ENCODE peak calls at places on chromosomes 7 and 10, in four cellular contexts. J is NCI-H2029; B is mammary epithelial cell; A is stimulated activated naive B cell treated with anti-CD40 and anti-IgM and Interleukin-4, amounts not matched to agents 10 μg/mL and 1 μg/mL and 100 μg/mL, for 72 hours. R is an unnamed sample.

GRCh38 chr10:76937056-76937665 is 700.4 kb downstream of the KCNMA1 start:
- DNase-seq in B (no peak), J (no peak), A (no peak), R (no peak)

GRCh38 chr7:39595102-39595620 is 28.2 kb upstream of the RALA start:
- DNase-seq in A (no peak), B (no peak), J (peak; percentile 21), R (peak; percentile 28)

GRCh38 chr10:21910798-21911197 is 92.7 kb downstream of the DNAJC1 start:
- DNase-seq in A (no peak), B (no peak), J (no peak), R (no peak)

GRCh38 chr7:155090647-155091046 is 20.5 kb downstream of the HTR5A start:
- DNase-seq in J (no peak), A (no peak), B (peak; percentile 75), R (no peak)

GRCh38 chr7:105830405-105831218 is 45.8 kb downstream of the ATXN7L1 start:
- DNase-seq in J (peak; percentile 11), B (peak; percentile 83), A (no peak), R (peak; percentile 99)

GRCh38 chr10:25694976-25695375 is 239.1 kb upstream of the MYO3A start:
- DNase-seq in B (no peak), J (no peak), A (peak; percentile 7), R (no peak)

GRCh38 chr10:71392292-71392691 is 4.4 kb upstream of the CDH23 start:
- DNase-seq in A (no peak), J (no peak), B (no peak), R (no peak)

GRCh38 chr7:77698042-77698625 is 1.9 kb downstream of the RSBN1L start:
- DNase-seq in B (no peak), A (no peak), J (no peak), R (no peak)

GRCh38 chr7:13920053-13920697 is 69.3 kb downstream of the ETV1 start:
- DNase-seq in A (no peak), J (peak; percentile 91), B (peak; percentile 100), R (peak; percentile 88)

GRCh38 chr7:32301427-32301826 is 188.8 kb downstream of the LSM5 start:
- DNase-seq in B (no peak), J (no peak), A (no peak), R (no peak)

GRCh38 chr10:100878291-100878910 is 34.4 kb upstream of the SLF2 start:
- DNase-seq in A (peak; percentile 18), B (peak; percentile 46), J (no peak), R (peak; percentile 6)

GRCh38 chr7:148916186-148916585 is 32.1 kb upstream of the EZH2 start:
- DNase-seq in A (no peak), B (no peak), J (no peak), R (no peak)

GRCh38 chr7:152859781-152860191 is 100.2 kb downstream of the ACTR3B start:
- DNase-seq in J (no peak), B (no peak), A (no peak), R (no peak)

GRCh38 chr10:132712291-132712690 is 73.7 kb downstream of the NKX6-2 start:
- DNase-seq in J (no peak), B (no peak), A (no peak), R (no peak)

GRCh38 chr10:131214521-131215244 is 96.8 kb downstream of the TCERG1L start:
- DNase-seq in B (no peak), J (no peak), A (no peak), R (no peak)

GRCh38 chr7:100189061-100189460 is 11.3 kb downstream of the STAG3 start:
- DNase-seq in J (no peak), B (no peak), A (no peak), R (no peak)

GRCh38 chr7:81514546-81514945 is 255.3 kb downstream of the HGF start:
- DNase-seq in A (no peak), B (no peak), J (no peak), R (no peak)

GRCh38 chr7:126689037-126689436 is 563.7 kb downstream of the GRM8 start:
- DNase-seq in J (no peak), B (no peak), A (no peak), R (no peak)

GRCh38 chr10:11469575-11470391 is 141.7 kb downstream of the USP6NL start:
- DNase-seq in J (no peak), B (no peak), A (no peak), R (no peak)

GRCh38 chr7:104951546-104951945 is 62.5 kb upstream of the KMT2E start:
- DNase-seq in B (no peak), A (no peak), J (no peak), R (no peak)

GRCh38 chr10:108307250-108307924 is 1142.9 kb upstream of the SORCS1 start:
- DNase-seq in A (no peak), B (no peak), J (no peak), R (no peak)

GRCh38 chr7:139548302-139549028 is 25.0 kb downstream of the CLEC2L start:
- DNase-seq in B (no peak), A (no peak), J (no peak), R (no peak)

GRCh38 chr10:32577448-32577847 is 131.5 kb downstream of the CCDC7 start:
- DNase-seq in A (no peak), B (peak; percentile 21), J (no peak), R (no peak)

GRCh38 chr7:150787321-150788281 is 12.6 kb downstream of the TMEM176B start:
- DNase-seq in A (no peak), J (peak; percentile 43), B (no peak), R (no peak)

GRCh38 chr10:31274310-31274709 is 44.7 kb upstream of the ZEB1 start:
- DNase-seq in A (no peak), B (no peak), J (no peak), R (no peak)

GRCh38 chr10:69541463-69541862 is 31.8 kb downstream of the NEUROG3 start:
- DNase-seq in J (no peak), B (no peak), A (no peak), R (no peak)

R was measured in LNCaP clone FGC.